ENCODE peak calls at places on chromosomes 4 and X, in nine cellular contexts. R is suprapubic skin, W is GM23338, H is HCT116, E is breast epithelium, D is endothelial cell of umbilical vein, V is H1, L is spleen, C is upper lobe of left lung. A is an unnamed sample.

GRCh38 chrX:8864151-8864550 is 63.0 kb upstream of the FAM9A start:
- DNase-seq in R (no peak), W (peak), H (no peak), E (no peak), D (no peak), V (no peak), L (no peak), C (no peak), A (no peak)

GRCh38 chr4:180635276-180635675 is 1607.9 kb upstream of the TENM3 start:
- DNase-seq in R (no peak), W (no peak), H (no peak), E (no peak), D (no peak), V (no peak), L (no peak), C (no peak), A (no peak)

GRCh38 chr4:69214716-69215115 is at the start of gene UGT2B11:
- DNase-seq in R (no peak), W (no peak), H (no peak), E (no peak), D (no peak), V (no peak), L (no peak), C (no peak), A (no peak)

GRCh38 chrX:54171527-54171926 is 11.5 kb downstream of the FAM120C start:
- DNase-seq in R (no peak), W (no peak), H (no peak), E (no peak), D (no peak), V (no peak), L (no peak), C (no peak), A (no peak)

GRCh38 chr4:5199912-5200311 is 148.6 kb downstream of the STK32B start:
- DNase-seq in R (no peak), W (peak), H (no peak), E (no peak), D (no peak), V (no peak), L (no peak), C (no peak), A (no peak)

GRCh38 chr4:166324321-166324720 is 451.3 kb downstream of the TLL1 start:
- DNase-seq in R (no peak), W (peak), H (peak), E (no peak), D (peak), V (no peak), L (no peak), C (no peak), A (no peak)

GRCh38 chr4:131091896-131092295 is 1995.9 kb downstream of the C4orf33 start:
- DNase-seq in R (no peak), W (peak), H (peak), E (no peak), D (peak), V (no peak), L (no peak), C (no peak), A (no peak)

GRCh38 chr4:134216436-134216835 is 14.8 kb upstream of the PABPC4L start:
- DNase-seq in R (no peak), W (no peak), H (no peak), E (no peak), D (no peak), V (no peak), L (no peak), C (no peak), A (no peak)

GRCh38 chr4:53477038-53477565 is 99.7 kb downstream of the FIP1L1 start:
- DNase-seq in R (no peak), W (peak), H (no peak), E (no peak), D (no peak), V (peak), L (no peak), C (no peak), A (no peak)

GRCh38 chr4:6112606-6113290 is 87.6 kb downstream of the JAKMIP1 start:
- DNase-seq in R (peak), W (no peak), H (no peak), E (no peak), D (no peak), V (no peak), L (no peak), C (no peak), A (no peak)

GRCh38 chr4:72387959-72388358 is 181.1 kb downstream of the ADAMTS3 start:
- DNase-seq in R (no peak), W (no peak), H (no peak), E (no peak), D (no peak), V (no peak), L (no peak), C (no peak), A (no peak)

GRCh38 chr4:112426416-112426815 is 89.6 kb downstream of the NEUROG2 start:
- DNase-seq in R (no peak), W (no peak), H (no peak), E (no peak), D (no peak), V (no peak), L (no peak), C (no peak), A (no peak)

GRCh38 chr4:122764808-122765189 is 32.3 kb downstream of the BBS12 start:
- DNase-seq in R (no peak), W (no peak), H (no peak), E (no peak), D (peak), V (no peak), L (no peak), C (no peak), A (peak)

GRCh38 chrX:119512145-119512800 is 44.0 kb downstream of the SLC25A5 start:
- DNase-seq in R (no peak), W (peak), H (peak), E (peak), D (peak), V (peak), L (no peak), C (no peak), A (peak)

GRCh38 chrX:23515028-23515427 is 152.3 kb upstream of the PRDX4 start:
- DNase-seq in R (no peak), W (no peak), H (no peak), E (no peak), D (no peak), V (no peak), L (no peak), C (no peak), A (no peak)

GRCh38 chr4:81509822-81510221 is 38.1 kb upstream of the RASGEF1B start:
- DNase-seq in R (no peak), W (no peak), H (no peak), E (no peak), D (no peak), V (no peak), L (peak), C (no peak), A (no peak)

GRCh38 chr4:140691369-140691768 is 64.8 kb downstream of the TBC1D9 start:
- DNase-seq in R (no peak), W (peak), H (no peak), E (no peak), D (peak), V (no peak), L (no peak), C (no peak), A (no peak)

GRCh38 chr4:89263265-89263664 is 44.3 kb downstream of the GPRIN3 start:
- DNase-seq in R (no peak), W (peak), H (no peak), E (no peak), D (no peak), V (no peak), L (no peak), C (no peak), A (no peak)

GRCh38 chr4:89334311-89334710 is 26.7 kb upstream of the GPRIN3 start:
- DNase-seq in R (no peak), W (no peak), H (no peak), E (no peak), D (no peak), V (no peak), L (no peak), C (no peak), A (no peak)

GRCh38 chr4:177283167-177283566 is 26.5 kb upstream of the NEIL3 start:
- DNase-seq in R (no peak), W (no peak), H (no peak), E (no peak), D (no peak), V (no peak), L (no peak), C (no peak), A (no peak)

GRCh38 chr4:78585633-78586032 is 34.1 kb downstream of the ANXA3 start:
- DNase-seq in R (no peak), W (no peak), H (no peak), E (no peak), D (no peak), V (no peak), L (no peak), C (no peak), A (no peak)

GRCh38 chrX:152601848-152602616 is 35.7 kb upstream of the GABRQ start:
- DNase-seq in R (no peak), W (peak), H (peak), E (no peak), D (no peak), V (no peak), L (no peak), C (no peak), A (no peak)

GRCh38 chr4:130025701-130026100 is 929.7 kb downstream of the C4orf33 start:
- DNase-seq in R (no peak), W (no peak), H (no peak), E (no peak), D (no peak), V (no peak), L (no peak), C (no peak), A (no peak)

GRCh38 chr4:11005321-11005720 is 320.8 kb upstream of the CLNK start:
- DNase-seq in R (no peak), W (no peak), H (no peak), E (no peak), D (no peak), V (no peak), L (no peak), C (no peak), A (no peak)

GRCh38 chr4:165124488-165124887 is 11.8 kb upstream of the TMEM192 start:
- DNase-seq in R (no peak), W (no peak), H (no peak), E (no peak), D (no peak), V (no peak), L (no peak), C (no peak), A (no peak)

GRCh38 chr4:106255195-106255594 is 60.8 kb downstream of the TBCK start:
- DNase-seq in R (no peak), W (no peak), H (no peak), E (no peak), D (no peak), V (no peak), L (no peak), C (peak), A (no peak)

GRCh38 chrX:111168314-111168713 is 72.3 kb downstream of the PAK3 start:
- DNase-seq in R (no peak), W (peak), H (no peak), E (no peak), D (no peak), V (no peak), L (no peak), C (no peak), A (peak)

GRCh38 chr4:66694716-66695115 is 850.6 kb downstream of the CENPC start:
- DNase-seq in R (no peak), W (no peak), H (no peak), E (no peak), D (no peak), V (no peak), L (no peak), C (no peak), A (no peak)

GRCh38 chr4:66906314-66906713 is 639.0 kb downstream of the CENPC start:
- DNase-seq in R (no peak), W (peak), H (no peak), E (no peak), D (no peak), V (no peak), L (no peak), C (no peak), A (no peak)

GRCh38 chr4:81214518-81215218 is 354 bp downstream of the PRKG2 start:
- DNase-seq in R (no peak), W (peak), H (no peak), E (no peak), D (no peak), V (no peak), L (peak), C (peak), A (no peak)

GRCh38 chr4:139921551-139922184 is 232.3 kb downstream of the MAML3 start:
- DNase-seq in R (no peak), W (no peak), H (no peak), E (no peak), D (peak), V (no peak), L (no peak), C (no peak), A (no peak)

GRCh38 chr4:8150152-8151090 is 8.2 kb downstream of the ABLIM2 start:
- DNase-seq in R (no peak), W (no peak), H (no peak), E (no peak), D (no peak), V (no peak), L (peak), C (no peak), A (no peak)

GRCh38 chr4:76854858-76855257 is 43.1 kb downstream of the SOWAHB start:
- DNase-seq in R (no peak), W (no peak), H (no peak), E (no peak), D (no peak), V (no peak), L (no peak), C (no peak), A (no peak)

GRCh38 chrX:45621356-45622041 is 420.8 kb upstream of the DIPK2B start:
- DNase-seq in R (no peak), W (no peak), H (no peak), E (no peak), D (peak), V (no peak), L (no peak), C (no peak), A (no peak)

GRCh38 chr4:171342646-171343045 is 470.6 kb upstream of the GALNTL6 start:
- DNase-seq in R (no peak), W (no peak), H (no peak), E (no peak), D (no peak), V (no peak), L (no peak), C (no peak), A (no peak)

GRCh38 chr4:52932586-52933482 is 70.7 kb downstream of the RASL11B start:
- DNase-seq in R (no peak), W (no peak), H (no peak), E (no peak), D (peak), V (no peak), L (no peak), C (no peak), A (no peak)

GRCh38 chrX:26008042-26008441 is 130.1 kb upstream of the MAGEB18 start:
- DNase-seq in R (no peak), W (no peak), H (no peak), E (no peak), D (no peak), V (no peak), L (no peak), C (no peak), A (no peak)

GRCh38 chr4:153045111-153045982 is 109.2 kb downstream of the FHDC1 start:
- DNase-seq in R (no peak), W (no peak), H (no peak), E (no peak), D (no peak), V (no peak), L (no peak), C (no peak), A (peak)

GRCh38 chr4:118769152-118769551 is 66.8 kb downstream of the SEC24D start:
- DNase-seq in R (no peak), W (no peak), H (no peak), E (no peak), D (no peak), V (no peak), L (no peak), C (no peak), A (no peak)
- H3K27ac ChIP-seq in R (no peak), W (no peak), H (no peak), E (peak), D (no peak), V (no peak), L (peak), C (no peak), A (no peak)

DNA sequence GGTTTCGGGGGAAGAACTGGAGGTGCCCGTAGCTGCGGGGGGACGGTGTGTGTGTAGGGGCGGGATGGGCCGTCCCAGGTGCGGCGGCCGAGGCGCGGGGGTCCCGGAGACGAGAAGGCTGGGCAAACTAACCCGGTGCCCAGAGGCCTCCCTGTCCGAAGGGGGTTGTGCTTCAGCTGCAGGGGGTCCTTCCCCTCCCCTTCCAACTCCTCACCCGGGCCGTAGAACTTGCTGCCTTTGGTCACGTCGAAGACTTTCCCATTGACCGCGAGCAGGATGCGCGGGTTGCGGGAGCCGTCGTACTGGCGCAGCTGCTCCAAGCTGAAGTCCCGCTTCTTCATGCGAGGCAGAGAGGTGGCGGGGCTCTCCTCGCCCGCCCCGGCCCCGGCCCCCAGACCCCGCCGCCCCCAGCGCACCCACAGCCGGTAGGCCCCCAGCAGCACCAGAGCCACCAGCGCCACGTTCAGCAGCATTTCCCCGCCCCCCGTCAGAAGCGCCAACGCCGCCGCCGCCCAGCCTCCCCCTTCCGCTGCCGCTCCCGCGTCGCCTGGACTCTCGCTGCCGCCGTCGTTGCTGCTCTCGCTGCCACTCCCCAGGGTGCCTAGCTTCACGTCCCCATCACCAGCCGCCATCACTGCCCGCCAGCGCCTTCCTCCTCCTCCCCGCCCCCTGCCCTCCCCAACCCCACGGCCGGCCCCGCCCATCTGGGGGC is at the start of gene PGRMC2:
- DNase-seq in R (peak), W (peak), H (no peak), E (peak), D (no peak), V (no peak), L (no peak), C (no peak), A (peak)
- TF ChIP-seq POLR2AphosphoS5 in R (no peak), W (no peak), H (peak), E (peak), D (peak), V (no peak), L (peak), C (peak), A (no peak)

DNA sequence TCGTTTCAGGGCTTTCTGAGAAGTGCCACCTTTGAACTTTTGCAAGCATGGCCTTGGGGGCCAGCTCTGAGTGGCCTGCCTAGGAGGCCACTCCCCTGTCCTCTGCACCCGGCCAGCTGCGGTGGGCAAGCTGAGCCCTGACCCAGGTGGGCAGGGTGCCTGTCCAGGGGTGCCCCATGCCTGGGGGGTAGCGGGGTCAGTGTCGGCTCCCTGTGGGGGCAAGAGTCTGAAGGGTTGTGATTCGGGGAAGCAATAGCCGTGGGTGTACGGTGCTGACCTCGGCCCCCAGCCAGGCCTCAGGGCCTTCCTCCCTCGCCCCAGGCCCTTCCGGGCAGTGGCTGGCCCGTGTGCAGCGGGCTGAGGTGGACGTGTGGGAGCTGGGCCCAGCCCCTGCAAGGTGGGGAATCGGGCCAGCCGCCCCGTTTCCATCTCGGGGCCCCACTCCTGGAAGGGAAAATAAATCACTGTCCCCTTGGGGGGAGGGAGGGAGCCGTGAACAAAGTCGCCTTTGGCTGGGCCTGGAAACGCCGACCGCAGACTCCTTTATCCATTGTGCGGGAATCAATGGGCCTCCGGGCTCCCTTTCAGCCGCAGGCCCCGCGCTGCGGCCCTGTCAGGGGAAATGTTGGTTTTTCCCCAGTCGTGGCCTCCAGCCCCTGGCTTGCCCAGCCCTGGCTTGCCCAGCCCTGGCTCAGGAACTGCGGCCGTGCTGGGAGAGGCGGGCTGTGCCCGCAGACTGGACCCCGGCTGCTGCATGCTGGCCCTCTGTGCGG is 3.2 kb downstream of the FGFRL1 start:
- DNase-seq in R (no peak), W (no peak), H (no peak), E (no peak), D (no peak), V (no peak), L (no peak), C (peak), A (no peak)
- H3K27ac ChIP-seq in R (no peak), W (no peak), H (no peak), E (no peak), D (no peak), V (no peak), L (no peak), C (no peak), A (no peak)

GRCh38 chr4:1959104-1959384 is 49.7 kb downstream of the NELFA start:
- DNase-seq in R (no peak), W (no peak), H (no peak), E (no peak), D (no peak), V (no peak), L (no peak), C (no peak), A (no peak)
- TF ChIP-seq POLR2AphosphoS5 in R (no peak), W (no peak), H (no peak), E (no peak), D (no peak), V (no peak), L (no peak), C (no peak), A (no peak)

GRCh38 chr4:21385706-21386105 is 562.9 kb downstream of the KCNIP4 start:
- DNase-seq in R (no peak), W (no peak), H (no peak), E (no peak), D (no peak), V (no peak), L (no peak), C (no peak), A (no peak)
- H3K27ac ChIP-seq in R (no peak), W (no peak), H (no peak), E (no peak), D (no peak), V (no peak), L (no peak), C (no peak), A (no peak)

GRCh38 chr4:54779797-54780196 is 122.0 kb downstream of the KIT start:
- DNase-seq in R (no peak), W (no peak), H (no peak), E (no peak), D (no peak), V (no peak), L (no peak), C (no peak), A (no peak)

GRCh38 chr4:54784188-54784671 is 126.5 kb downstream of the KIT start:
- DNase-seq in R (peak), W (no peak), H (no peak), E (peak), D (no peak), V (no peak), L (peak), C (peak), A (peak)

GRCh38 chr4:54783402-54784110 is 125.8 kb downstream of the KIT start:
- DNase-seq in R (no peak), W (no peak), H (no peak), E (no peak), D (no peak), V (no peak), L (no peak), C (no peak), A (no peak)

GRCh38 chr4:54781771-54782170 is 124.0 kb downstream of the KIT start:
- DNase-seq in R (no peak), W (no peak), H (no peak), E (peak), D (no peak), V (no peak), L (no peak), C (no peak), A (no peak)
- TF ChIP-seq POLR2AphosphoS5 in R (no peak), W (no peak), H (no peak), E (no peak), D (no peak), V (no peak), L (no peak), C (no peak), A (no peak)

GRCh38 chrX:136666088-136666487 is 18.1 kb downstream of the CD40LG start:
- DNase-seq in R (no peak), W (no peak), H (no peak), E (no peak), D (no peak), V (no peak), L (no peak), C (no peak), A (no peak)
- H3K27ac ChIP-seq in R (no peak), W (no peak), H (no peak), E (no peak), D (no peak), V (no peak), L (no peak), C (no peak), A (no peak)

DNA sequence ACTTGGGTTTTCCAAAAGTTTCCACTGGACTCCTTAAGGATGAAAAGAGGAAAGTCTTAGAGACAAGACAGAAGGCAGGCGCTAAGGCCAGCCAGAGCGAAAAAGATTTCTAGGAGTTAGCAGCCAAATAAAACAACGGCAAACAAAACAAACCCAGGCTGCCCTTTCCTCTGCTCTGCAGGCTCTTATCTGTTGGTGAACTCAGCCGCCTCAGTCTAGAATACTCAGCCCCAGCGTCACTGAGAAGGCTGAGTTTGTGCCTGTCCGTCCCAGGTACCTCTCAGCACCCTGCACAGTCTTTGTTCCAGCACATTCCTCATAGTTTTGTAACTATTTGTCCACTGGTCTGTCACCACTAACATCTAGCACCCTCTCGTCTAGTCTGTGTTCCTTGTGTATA is 75.6 kb upstream of the FAM9C start:
- DNase-seq in R (no peak), W (no peak), H (no peak), E (no peak), D (peak), V (no peak), L (no peak), C (no peak), A (no peak)
- TF ChIP-seq POLR2AphosphoS5 in R (no peak), W (no peak), H (no peak), E (no peak), D (no peak), V (no peak), L (no peak), C (no peak), A (no peak)

A was measured in HL-60.